ENCODE peak calls at places on chromosomes 1 and 21, in five cellular contexts. Y is bronchial epithelial cell, G is cardiac septum, T is left colon, R is A549. H is an unnamed sample.

GRCh38 chr1:12132078-12132477 is 34.7 kb upstream of the TNFRSF1B start:
- DNase-seq in G (no peak), R (no peak), T (no peak), Y (peak), H (no peak)

GRCh38 chr1:172946814-172947507 is 103.8 kb downstream of the TNFSF18 start:
- DNase-seq in R (no peak), T (no peak), Y (peak), G (no peak), H (no peak)

GRCh38 chr1:213440766-213441165 is 389.7 kb downstream of the RPS6KC1 start:
- DNase-seq in R (no peak), G (no peak), Y (no peak), T (no peak), H (no peak)

GRCh38 chr1:154747380-154747779 is 122.7 kb downstream of the KCNN3 start:
- DNase-seq in R (no peak), Y (no peak), G (no peak), T (no peak), H (no peak)

GRCh38 chr1:166676981-166677380 is 162.3 kb upstream of the POGK start:
- DNase-seq in Y (no peak), T (no peak), G (no peak), R (no peak), H (no peak)

GRCh38 chr1:228082975-228083870 is 715 bp downstream of the ARF1 start:
- DNase-seq in Y (no peak), T (no peak), R (no peak), G (no peak), H (no peak)

GRCh38 chr1:180816132-180816531 is 96.6 kb upstream of the KIAA1614 start:
- DNase-seq in Y (no peak), T (no peak), G (no peak), R (no peak), H (no peak)

GRCh38 chr1:174743654-174744561 is 255.8 kb upstream of the CACYBP start:
- DNase-seq in G (no peak), Y (peak), T (no peak), R (peak), H (no peak)

GRCh38 chr21:14480601-14481000 is 65.5 kb downstream of the SAMSN1 start:
- DNase-seq in Y (peak), R (no peak), G (no peak), T (peak), H (no peak)

GRCh38 chr1:198686069-198686728 is 47.4 kb downstream of the PTPRC start:
- DNase-seq in T (no peak), G (no peak), Y (peak), R (no peak), H (no peak)

GRCh38 chr1:245245021-245245667 is 90.4 kb downstream of the KIF26B start:
- DNase-seq in T (peak), G (no peak), R (no peak), Y (peak), H (no peak)

GRCh38 chr1:2343023-2343935 is 48.1 kb downstream of the MORN1 start:
- DNase-seq in R (no peak), T (no peak), Y (no peak), G (no peak), H (no peak)

GRCh38 chr1:165897326-165898303 is 70.2 kb downstream of the UCK2 start:
- DNase-seq in Y (peak), T (no peak), G (no peak), R (no peak), H (no peak)

GRCh38 chr1:217471403-217471802 is 159.5 kb downstream of the GPATCH2 start:
- DNase-seq in T (no peak), R (no peak), Y (no peak), G (no peak), H (no peak)

GRCh38 chr1:94125551-94126514 is 4.9 kb upstream of the ABCA4 start:
- DNase-seq in Y (peak), R (no peak), T (no peak), G (no peak), H (no peak)

GRCh38 chr1:109756848-109757521 is 6.7 kb downstream of the EPS8L3 start:
- DNase-seq in R (no peak), T (no peak), G (no peak), Y (no peak), H (peak)

GRCh38 chr1:247111259-247111635 is 7.1 kb upstream of the ZNF669 start:
- DNase-seq in G (no peak), T (no peak), R (no peak), Y (no peak), H (no peak)

GRCh38 chr21:42302292-42302650 is 12.9 kb downstream of the TFF3 start:
- DNase-seq in Y (no peak), T (peak), G (peak), R (no peak), H (no peak)

GRCh38 chr1:225474986-225475820 is 47.4 kb upstream of the LBR start:
- DNase-seq in G (peak), T (peak), Y (peak), R (peak), H (peak)

GRCh38 chr1:59214764-59215208 is 82.1 kb upstream of the FGGY start:
- DNase-seq in R (no peak), Y (no peak), T (no peak), G (no peak), H (no peak)

GRCh38 chr1:47262787-47263413 is 30.9 kb upstream of the TAL1 start:
- DNase-seq in Y (peak), G (no peak), R (peak), T (no peak), H (no peak)

GRCh38 chr1:74995848-74996247 is 138.3 kb upstream of the LHX8 start:
- DNase-seq in G (no peak), T (no peak), Y (no peak), R (no peak), H (no peak)

GRCh38 chr1:93304716-93305138 is 41.0 kb upstream of the DR1 start:
- DNase-seq in T (no peak), G (no peak), Y (peak), R (peak), H (no peak)

GRCh38 chr1:92882817-92883216 is 51.0 kb downstream of the RPL5 start:
- DNase-seq in T (no peak), G (no peak), Y (peak), R (no peak), H (no peak)

GRCh38 chr1:42170779-42171621 is 6.5 kb upstream of the GUCA2A start:
- DNase-seq in R (no peak), Y (no peak), G (no peak), T (no peak), H (peak)

GRCh38 chr1:147586412-147586811 is 45.1 kb downstream of the BCL9 start:
- DNase-seq in Y (no peak), R (no peak), T (no peak), G (no peak), H (no peak)

GRCh38 chr1:35847935-35848565 is 35.0 kb upstream of the AGO1 start:
- DNase-seq in Y (no peak), R (no peak), G (no peak), T (no peak), H (no peak)

GRCh38 chr1:68916227-68916853 is 419.5 kb upstream of the DEPDC1 start:
- DNase-seq in R (no peak), G (no peak), Y (peak), T (no peak), H (no peak)

GRCh38 chr1:206145771-206146290 is 28.6 kb upstream of the AVPR1B start:
- DNase-seq in Y (no peak), T (no peak), G (no peak), R (no peak), H (no peak)

GRCh38 chr1:6862906-6863305 is 77.7 kb downstream of the CAMTA1 start:
- DNase-seq in T (no peak), G (no peak), Y (no peak), R (no peak), H (no peak)

GRCh38 chr1:88061106-88061829 is 622.8 kb upstream of the PKN2 start:
- DNase-seq in T (peak), Y (peak), G (no peak), R (peak), H (no peak)

GRCh38 chr1:27349784-27350672 is 8.2 kb downstream of the SYTL1 start:
- DNase-seq in Y (peak), T (peak), R (peak), G (no peak), H (no peak)

GRCh38 chr1:111850124-111850523 is 94.4 kb downstream of the DDX20 start:
- DNase-seq in Y (no peak), T (no peak), G (no peak), R (no peak), H (no peak)

GRCh38 chr1:3884966-3885365 is 15.1 kb downstream of the C1orf174 start:
- DNase-seq in Y (no peak), G (no peak), T (no peak), R (no peak), H (no peak)